ENCODE peak calls at places on chromosomes 13 and 19, in nine cellular contexts. Y is lung; L is pancreas; M is fibroblast of lung; V is CD4-positive, CD25-positive, alpha-beta regulatory T cell; W is thoracic aorta; Z is endodermal cell; R is adipocyte; G is body of pancreas. D is an unnamed sample. For H3K9me3, the result is how much of the 10 kb centered on the place peaks cover.

GRCh38 chr19:13817615-13818371 is 22.6 kb downstream of the ZSWIM4 start:
- DNase-seq in L (peak), Y (peak), W (no peak), M (no peak), V (no peak), R (no peak), G (peak), Z (peak), D (no peak)

GRCh38 chr19:801030-801860 is 4.0 kb downstream of the PTBP1 start:
- DNase-seq in M (peak), R (peak), Y (peak), V (no peak), L (peak), Z (peak), G (peak), W (peak), D (no peak)

GRCh38 chr13:69857188-69857821 is 250.3 kb upstream of the ATXN8OS start:
- DNase-seq in Z (no peak), V (no peak), G (no peak), Y (no peak), L (no peak), M (peak), R (peak), W (no peak), D (no peak)

GRCh38 chr19:14198384-14199376 is 7.3 kb downstream of the ADGRL1 start:
- DNase-seq in G (no peak), M (no peak), L (no peak), Y (no peak), R (peak), V (no peak), Z (peak), W (no peak), D (no peak)

GRCh38 chr19:1370579-1371361 is 12.9 kb upstream of the NDUFS7 start:
- DNase-seq in Z (no peak), M (no peak), R (no peak), W (no peak), Y (no peak), V (no peak), G (no peak), L (no peak), D (no peak)

GRCh38 chr13:94674609-94675348 is 37.6 kb downstream of the SOX21 start:
- DNase-seq in Y (peak), G (peak), R (peak), W (no peak), Z (peak), L (peak), V (peak), M (peak), D (peak)

GRCh38 chr13:114100446-114101320 is 31.7 kb downstream of the RASA3 start:
- DNase-seq in L (peak), R (peak), Y (no peak), M (peak), W (no peak), Z (peak), G (peak), V (no peak), D (peak)

GRCh38 chr13:41543664-41544300 is 86.4 kb downstream of the RGCC start:
- DNase-seq in G (no peak), Z (no peak), V (no peak), W (no peak), Y (no peak), M (peak), R (no peak), L (no peak), D (no peak)

GRCh38 chr13:76953921-76954320 is 5.6 kb downstream of the ACOD1 start:
- DNase-seq in M (no peak), G (no peak), V (no peak), Y (no peak), R (no peak), Z (no peak), W (no peak), L (no peak), D (no peak)

GRCh38 chr13:113138792-113139551 is 16.4 kb downstream of the F10 start:
- DNase-seq in G (no peak), V (no peak), R (no peak), Y (no peak), M (no peak), W (no peak), Z (peak), L (no peak), D (peak)

GRCh38 chr13:95982144-95982543 is 71.1 kb downstream of the UGGT2 start:
- DNase-seq in M (no peak), W (no peak), Z (no peak), G (no peak), L (no peak), V (no peak), R (no peak), Y (no peak), D (no peak)

GRCh38 chr19:17605761-17606745 is 50.6 kb downstream of the COLGALT1 start:
- DNase-seq in G (peak), R (peak), Z (peak), V (peak), L (peak), Y (peak), W (peak), M (peak), D (peak)

GRCh38 chr19:31543456-31543855 is 194.2 kb upstream of the TSHZ3 start:
- DNase-seq in M (no peak), R (no peak), W (no peak), Z (peak), G (no peak), V (no peak), Y (no peak), L (no peak), D (no peak)

GRCh38 chr13:89380101-89380500 is 1708.9 kb downstream of the SLITRK5 start:
- DNase-seq in Y (peak), W (no peak), V (no peak), L (no peak), M (no peak), G (no peak), R (no peak), Z (no peak), D (no peak)

GRCh38 chr19:17479325-17479791 is 9.0 kb downstream of the SLC27A1 start:
- DNase-seq in L (no peak), R (peak), W (no peak), M (peak), Y (no peak), V (no peak), Z (no peak), G (no peak), D (no peak)

GRCh38 chr13:44876782-44877324 is 112.4 kb downstream of the NUFIP1 start:
- DNase-seq in W (no peak), M (no peak), R (no peak), V (no peak), Y (no peak), Z (peak), G (no peak), L (no peak), D (peak)

GRCh38 chr13:33213024-33213795 is 72.3 kb downstream of the STARD13 start:
- DNase-seq in Y (no peak), Z (no peak), G (no peak), V (no peak), L (no peak), M (peak), R (no peak), W (no peak), D (peak)

GRCh38 chr13:33228645-33229445 is 56.7 kb downstream of the STARD13 start:
- DNase-seq in M (peak), V (no peak), L (no peak), G (no peak), R (peak), Y (no peak), Z (peak), W (no peak), D (no peak)

GRCh38 chr13:40129467-40129866 is 474.0 kb downstream of the COG6 start:
- DNase-seq in G (no peak), Y (no peak), Z (no peak), M (no peak), V (no peak), R (no peak), L (no peak), W (no peak), D (no peak)

GRCh38 chr19:36748431-36749275 is 24.0 kb downstream of the ZNF850 start:
- DNase-seq in W (no peak), G (no peak), R (no peak), Y (no peak), L (no peak), Z (no peak), V (no peak), M (no peak), D (no peak)

GRCh38 chr19:36750066-36750691 is 22.4 kb downstream of the ZNF850 start:
- DNase-seq in W (no peak), M (no peak), L (no peak), G (no peak), V (no peak), Z (no peak), Y (no peak), R (no peak), D (no peak)

GRCh38 chr19:36745870-36746269 is 26.7 kb downstream of the ZNF850 start:
- DNase-seq in G (no peak), W (no peak), M (no peak), R (no peak), V (no peak), L (no peak), Y (no peak), Z (no peak), D (no peak)

DNA sequence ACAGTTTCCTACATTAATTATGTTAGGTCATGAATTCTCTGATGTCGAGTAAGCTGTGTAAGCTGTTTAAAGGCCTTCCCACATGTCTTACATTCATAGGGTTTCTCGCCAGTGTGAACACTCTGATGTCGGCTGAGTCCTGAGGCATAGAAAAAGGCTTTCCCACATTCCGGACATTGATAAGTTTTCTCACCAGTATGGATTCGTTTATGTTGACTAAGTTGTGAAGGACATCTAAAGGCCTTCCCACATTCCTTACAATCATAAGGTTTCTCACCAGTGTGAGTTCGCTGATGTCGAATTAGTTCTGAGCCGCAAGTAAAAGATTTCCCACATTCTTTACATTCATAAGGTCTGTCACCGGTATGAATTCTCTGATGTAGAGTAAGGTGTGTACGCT is 24.9 kb downstream of the ZNF850 start:
- DNase-seq in M (no peak), G (no peak), L (no peak), R (no peak), Z (no peak), V (no peak), W (no peak), Y (no peak), D (no peak)
- H3K9me3 ChIP-seq in M (under half), G (under half), L (under half), R (half or more), Z (half or more), V (half or more), W (half or more), Y (under half), D (under half)

DNA sequence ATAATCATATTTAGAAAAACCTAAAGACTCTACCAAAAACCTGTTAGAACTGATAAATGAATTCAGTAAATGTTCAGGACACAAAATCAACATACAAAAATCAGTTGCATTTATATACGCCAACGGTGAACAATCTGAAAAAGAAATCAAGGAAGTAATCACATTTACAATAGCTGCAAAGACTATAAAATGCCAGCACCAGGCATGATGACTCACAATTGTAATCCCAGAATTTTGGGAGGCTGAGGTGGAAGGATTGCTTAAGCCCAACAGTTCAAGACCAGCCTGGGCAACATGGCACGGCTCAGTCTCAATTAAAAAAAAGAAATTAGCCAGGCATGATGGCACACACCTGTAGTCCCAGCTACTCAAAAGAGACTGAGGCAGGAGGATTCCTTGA is 7.0 kb downstream of the ZNF562 start:
- DNase-seq in R (no peak), V (no peak), L (no peak), Z (no peak), W (no peak), G (no peak), Y (no peak), M (no peak), D (no peak)
- H3K9me3 ChIP-seq in R (under half), V (half or more), L (under half), Z (half or more), W (under half), G (under half), Y (under half), M (under half), D (under half)

GRCh38 chr19:46471116-46471733 is at the start of gene PNMA8A:
- DNase-seq in Y (peak), L (peak), V (no peak), G (peak), Z (peak), R (peak), M (peak), W (peak), D (peak)

GRCh38 chr19:46472592-46472991 is 1.2 kb upstream of the PNMA8A start:
- DNase-seq in R (no peak), L (no peak), G (no peak), W (no peak), Y (no peak), M (no peak), Z (no peak), V (no peak), D (no peak)

GRCh38 chr19:46470376-46470775 is 987 bp downstream of the PNMA8A start:
- DNase-seq in W (no peak), G (no peak), V (no peak), R (no peak), M (no peak), Z (no peak), L (no peak), Y (no peak), D (no peak)

GRCh38 chr19:46474211-46474610 is 2.8 kb upstream of the PNMA8A start:
- DNase-seq in W (no peak), V (no peak), L (no peak), M (no peak), G (no peak), Y (no peak), R (no peak), Z (no peak), D (no peak)

GRCh38 chr19:46471778-46472543 is 598 bp upstream of the PNMA8A start:
- DNase-seq in R (no peak), G (no peak), Z (no peak), L (no peak), W (no peak), Y (no peak), M (no peak), V (no peak), D (no peak)
- H3K9me3 ChIP-seq in R (under half), G (under half), Z (under half), L (under half), W (under half), Y (under half), M (under half), V (under half), D (under half)

DNA sequence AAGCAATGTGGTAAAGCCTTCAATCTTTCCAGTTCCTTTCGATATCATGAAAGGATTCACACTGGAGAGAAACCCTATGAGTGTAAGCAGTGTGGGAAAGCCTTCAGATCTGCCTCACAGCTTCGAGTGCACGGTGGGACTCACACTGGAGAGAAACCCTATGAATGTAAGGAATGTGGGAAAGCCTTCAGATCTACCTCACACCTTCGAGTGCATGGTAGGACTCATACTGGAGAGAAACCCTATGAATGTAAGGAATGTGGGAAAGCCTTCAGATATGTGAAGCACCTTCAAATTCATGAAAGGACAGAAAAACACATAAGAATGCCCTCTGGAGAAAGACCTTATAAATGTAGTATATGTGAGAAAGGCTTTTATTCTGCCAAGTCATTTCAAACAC is 15.6 kb upstream of the ZNF763 start:
- DNase-seq in L (no peak), M (no peak), Y (no peak), G (no peak), W (no peak), V (no peak), Z (no peak), R (no peak), D (no peak)
- H3K9me3 ChIP-seq in L (under half), M (under half), Y (half or more), G (under half), W (half or more), V (half or more), Z (half or more), R (half or more), D (half or more)

GRCh38 chr19:30378701-30379100 is 6.5 kb downstream of the ZNF536 start:
- DNase-seq in W (no peak), M (no peak), R (no peak), V (no peak), L (no peak), Y (no peak), Z (no peak), G (no peak), D (no peak)
- H3K9me3 ChIP-seq in W (under half), M (under half), R (under half), V (under half), L (under half), Y (under half), Z (under half), G (under half), D (under half)

D was measured in WERI-Rb-1.